ENCODE peak calls at places on chromosome 2, in nine cellular contexts. One of them, this sample, is unnamed.

GRCh38 chr2:159553727-159554126 is 62.6 kb downstream of the BAZ2B start:
- DNase-seq in pancreas: no peak
- DNase-seq in gastrocnemius medialis: no peak
- DNase-seq in AG04450: no peak
- DNase-seq in GM12865: no peak
- DNase-seq in left ventricle myocardium inferior: no peak
- DNase-seq in CD4-positive, CD25-positive, alpha-beta regulatory T cell: no peak
- DNase-seq in lung: no peak
- DNase-seq in fibroblast of the aortic adventitia: no peak
- DNase-seq in this sample: no peak

GRCh38 chr2:16487686-16488085 is 177.9 kb downstream of the CYRIA start:
- DNase-seq in pancreas: no peak
- DNase-seq in gastrocnemius medialis: no peak
- DNase-seq in AG04450: no peak
- DNase-seq in GM12865: peak; percentile 5
- DNase-seq in left ventricle myocardium inferior: no peak
- DNase-seq in CD4-positive, CD25-positive, alpha-beta regulatory T cell: no peak
- DNase-seq in lung: peak; percentile 38
- DNase-seq in fibroblast of the aortic adventitia: peak; percentile 1
- DNase-seq in this sample: peak; percentile 2

GRCh38 chr2:113974727-113975126 is 84.8 kb downstream of the ACTR3 start:
- DNase-seq in pancreas: no peak
- DNase-seq in gastrocnemius medialis: no peak
- DNase-seq in AG04450: no peak
- DNase-seq in GM12865: no peak
- DNase-seq in left ventricle myocardium inferior: no peak
- DNase-seq in CD4-positive, CD25-positive, alpha-beta regulatory T cell: no peak
- DNase-seq in lung: no peak
- DNase-seq in fibroblast of the aortic adventitia: no peak
- DNase-seq in this sample: no peak

GRCh38 chr2:221096651-221097567 is 475.2 kb downstream of the EPHA4 start:
- DNase-seq in pancreas: no peak
- DNase-seq in gastrocnemius medialis: no peak
- DNase-seq in AG04450: no peak
- DNase-seq in GM12865: no peak
- DNase-seq in left ventricle myocardium inferior: no peak
- DNase-seq in CD4-positive, CD25-positive, alpha-beta regulatory T cell: no peak
- DNase-seq in lung: no peak
- DNase-seq in fibroblast of the aortic adventitia: no peak
- DNase-seq in this sample: no peak

GRCh38 chr2:70988151-70988550 is 6.5 kb downstream of the TEX261 start:
- DNase-seq in pancreas: peak; percentile 62
- DNase-seq in gastrocnemius medialis: no peak
- DNase-seq in AG04450: no peak
- DNase-seq in GM12865: no peak
- DNase-seq in left ventricle myocardium inferior: peak; percentile 38
- DNase-seq in CD4-positive, CD25-positive, alpha-beta regulatory T cell: no peak
- DNase-seq in lung: no peak
- DNase-seq in fibroblast of the aortic adventitia: peak; percentile 30
- DNase-seq in this sample: no peak

GRCh38 chr2:207254526-207255464 is 89.0 kb upstream of the KLF7 start:
- DNase-seq in pancreas: no peak
- DNase-seq in gastrocnemius medialis: no peak
- DNase-seq in AG04450: no peak
- DNase-seq in GM12865: no peak
- DNase-seq in left ventricle myocardium inferior: no peak
- DNase-seq in CD4-positive, CD25-positive, alpha-beta regulatory T cell: no peak
- DNase-seq in lung: no peak
- DNase-seq in fibroblast of the aortic adventitia: peak; percentile 48
- DNase-seq in this sample: no peak

GRCh38 chr2:18599509-18600254 is 10.3 kb upstream of the NT5C1B start:
- DNase-seq in pancreas: no peak
- DNase-seq in gastrocnemius medialis: no peak
- DNase-seq in AG04450: no peak
- DNase-seq in GM12865: no peak
- DNase-seq in left ventricle myocardium inferior: no peak
- DNase-seq in CD4-positive, CD25-positive, alpha-beta regulatory T cell: no peak
- DNase-seq in lung: no peak
- DNase-seq in fibroblast of the aortic adventitia: peak; percentile 93
- DNase-seq in this sample: peak; percentile 13

GRCh38 chr2:23456881-23457760 is 72.1 kb downstream of the KLHL29 start:
- DNase-seq in pancreas: no peak
- DNase-seq in gastrocnemius medialis: no peak
- DNase-seq in AG04450: peak; percentile 15
- DNase-seq in GM12865: no peak
- DNase-seq in left ventricle myocardium inferior: no peak
- DNase-seq in CD4-positive, CD25-positive, alpha-beta regulatory T cell: no peak
- DNase-seq in lung: no peak
- DNase-seq in fibroblast of the aortic adventitia: peak; percentile 46
- DNase-seq in this sample: peak; percentile 20

GRCh38 chr2:16122556-16122955 is 182.2 kb downstream of the MYCN start:
- DNase-seq in pancreas: no peak
- DNase-seq in gastrocnemius medialis: no peak
- DNase-seq in AG04450: no peak
- DNase-seq in GM12865: no peak
- DNase-seq in left ventricle myocardium inferior: no peak
- DNase-seq in CD4-positive, CD25-positive, alpha-beta regulatory T cell: no peak
- DNase-seq in lung: no peak
- DNase-seq in fibroblast of the aortic adventitia: no peak
- DNase-seq in this sample: no peak

GRCh38 chr2:105783151-105783738 is 38.5 kb downstream of the NCK2 start:
- DNase-seq in pancreas: no peak
- DNase-seq in gastrocnemius medialis: no peak
- DNase-seq in AG04450: no peak
- DNase-seq in GM12865: no peak
- DNase-seq in left ventricle myocardium inferior: no peak
- DNase-seq in CD4-positive, CD25-positive, alpha-beta regulatory T cell: no peak
- DNase-seq in lung: no peak
- DNase-seq in fibroblast of the aortic adventitia: no peak
- DNase-seq in this sample: no peak

GRCh38 chr2:217491271-217491670 is 511.5 kb downstream of the TNS1 start:
- DNase-seq in pancreas: no peak
- DNase-seq in gastrocnemius medialis: no peak
- DNase-seq in AG04450: no peak
- DNase-seq in GM12865: no peak
- DNase-seq in left ventricle myocardium inferior: no peak
- DNase-seq in CD4-positive, CD25-positive, alpha-beta regulatory T cell: no peak
- DNase-seq in lung: no peak
- DNase-seq in fibroblast of the aortic adventitia: no peak
- DNase-seq in this sample: no peak

GRCh38 chr2:70686577-70687460 is 81.2 kb downstream of the ADD2 start:
- DNase-seq in pancreas: no peak
- DNase-seq in gastrocnemius medialis: peak; percentile 21
- DNase-seq in AG04450: no peak
- DNase-seq in GM12865: peak; percentile 41
- DNase-seq in left ventricle myocardium inferior: peak; percentile 20
- DNase-seq in CD4-positive, CD25-positive, alpha-beta regulatory T cell: no peak
- DNase-seq in lung: no peak
- DNase-seq in fibroblast of the aortic adventitia: peak; percentile 58
- DNase-seq in this sample: no peak

DNA sequence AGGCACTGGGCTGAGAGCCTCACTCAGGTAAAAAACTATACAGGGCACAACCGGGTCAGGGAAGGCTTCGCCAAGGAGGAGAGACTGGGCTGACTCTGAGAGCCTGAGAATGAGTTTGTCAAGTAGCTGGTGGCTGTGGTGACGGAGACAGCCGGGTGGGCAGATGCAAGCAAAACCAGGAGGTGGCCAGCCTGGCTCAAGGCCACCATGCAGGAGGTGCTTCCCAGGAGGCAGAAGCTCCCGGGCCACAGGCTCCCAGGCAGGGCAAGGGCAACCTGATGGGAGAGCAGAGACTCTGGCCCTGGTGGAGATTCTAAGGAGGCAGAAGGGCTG is 2.9 kb upstream of the INHBB start:
- DNase-seq in pancreas: no peak
- DNase-seq in gastrocnemius medialis: peak; percentile 33
- DNase-seq in AG04450: no peak
- DNase-seq in GM12865: no peak
- DNase-seq in left ventricle myocardium inferior: no peak
- DNase-seq in CD4-positive, CD25-positive, alpha-beta regulatory T cell: no peak
- DNase-seq in lung: no peak
- DNase-seq in fibroblast of the aortic adventitia: no peak
- DNase-seq in this sample: no peak
- H3K4me3 ChIP-seq in pancreas: no peak overlapping the region
- H3K4me3 ChIP-seq in gastrocnemius medialis: peak overlapping the region; percentile 58
- H3K4me3 ChIP-seq in AG04450: no peak overlapping the region
- H3K4me3 ChIP-seq in GM12865: no peak overlapping the region
- H3K4me3 ChIP-seq in left ventricle myocardium inferior: peak overlapping the region; percentile 68
- H3K4me3 ChIP-seq in CD4-positive, CD25-positive, alpha-beta regulatory T cell: no peak overlapping the region
- H3K4me3 ChIP-seq in lung: no peak overlapping the region
- H3K4me3 ChIP-seq in fibroblast of the aortic adventitia: no peak overlapping the region
- H3K4me3 ChIP-seq in this sample: no peak overlapping the region

DNA sequence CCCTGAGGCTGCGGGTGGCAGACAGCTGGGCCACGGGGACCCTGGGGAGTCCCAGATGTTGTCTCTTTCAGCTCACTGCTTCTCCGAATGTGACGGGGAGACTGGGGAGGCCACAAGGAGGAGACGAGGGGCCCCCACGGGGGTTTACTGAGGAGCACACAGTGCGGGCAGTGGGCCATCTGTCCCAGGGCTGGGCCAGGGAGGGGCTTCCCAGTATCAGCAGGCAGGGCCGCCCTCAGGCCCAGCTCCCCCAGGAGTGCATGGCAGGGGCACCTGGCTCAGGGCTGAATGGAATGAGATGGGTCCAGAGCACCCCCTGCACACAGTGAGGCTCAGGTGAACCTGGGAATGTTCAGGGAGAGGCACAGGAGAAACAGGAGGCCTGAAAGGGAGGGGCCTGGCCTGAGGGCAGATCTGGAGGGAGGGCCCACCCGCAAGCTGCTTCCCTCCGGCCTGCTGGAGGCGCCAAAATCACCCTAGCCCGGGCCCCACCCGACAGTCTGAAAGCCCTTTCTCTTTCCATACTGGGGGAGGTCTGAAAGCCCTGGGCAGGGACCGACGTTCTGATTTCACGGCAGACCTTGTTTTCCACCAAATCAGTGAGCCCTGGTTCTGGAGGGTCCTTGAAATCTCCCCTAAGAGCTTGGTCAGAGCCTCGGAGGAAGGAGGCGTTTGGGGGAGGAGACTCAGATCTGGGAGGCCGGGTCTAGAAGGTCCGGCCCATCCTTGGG is 35.5 kb upstream of the PTMA start:
- DNase-seq in pancreas: no peak
- DNase-seq in gastrocnemius medialis: no peak
- DNase-seq in AG04450: no peak
- DNase-seq in GM12865: peak; percentile 92
- DNase-seq in left ventricle myocardium inferior: no peak
- DNase-seq in CD4-positive, CD25-positive, alpha-beta regulatory T cell: no peak
- DNase-seq in lung: peak; percentile 74
- DNase-seq in fibroblast of the aortic adventitia: no peak
- DNase-seq in this sample: no peak
- H3K4me3 ChIP-seq in pancreas: no peak overlapping the region
- H3K4me3 ChIP-seq in gastrocnemius medialis: peak overlapping the region; percentile 23
- H3K4me3 ChIP-seq in AG04450: no peak overlapping the region
- H3K4me3 ChIP-seq in GM12865: peak overlapping the region; percentile 65
- H3K4me3 ChIP-seq in left ventricle myocardium inferior: peak overlapping the region; percentile 46
- H3K4me3 ChIP-seq in CD4-positive, CD25-positive, alpha-beta regulatory T cell: no peak overlapping the region
- H3K4me3 ChIP-seq in lung: no peak overlapping the region
- H3K4me3 ChIP-seq in fibroblast of the aortic adventitia: no peak overlapping the region
- H3K4me3 ChIP-seq in this sample: no peak overlapping the region

DNA sequence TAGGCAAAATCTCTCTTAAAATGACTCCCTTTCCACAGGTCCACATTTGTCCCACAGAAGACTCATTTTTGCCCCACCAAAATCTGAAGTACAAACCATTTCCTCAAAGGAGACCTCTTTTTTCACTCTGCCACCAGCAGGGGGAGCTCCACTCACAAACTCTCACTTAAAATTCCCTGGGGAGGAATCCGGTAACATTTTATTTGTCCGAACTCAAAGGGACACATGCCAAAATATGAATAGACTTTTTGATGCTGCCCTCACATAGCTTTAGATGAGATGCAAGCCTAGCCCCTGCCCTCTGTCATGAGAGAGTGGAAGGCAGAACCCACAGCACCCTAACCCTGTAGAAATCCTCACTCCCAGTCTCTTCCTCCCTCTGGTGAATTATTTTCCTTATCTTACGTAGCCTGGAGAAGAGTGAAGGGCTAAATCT is 57.1 kb downstream of the RMDN2 start:
- DNase-seq in pancreas: peak; percentile 53
- DNase-seq in gastrocnemius medialis: peak; percentile 45
- DNase-seq in AG04450: no peak
- DNase-seq in GM12865: peak; percentile 78
- DNase-seq in left ventricle myocardium inferior: peak; percentile 64
- DNase-seq in CD4-positive, CD25-positive, alpha-beta regulatory T cell: peak; percentile 24
- DNase-seq in lung: peak; percentile 73
- DNase-seq in fibroblast of the aortic adventitia: peak; percentile 85
- DNase-seq in this sample: no peak
- H3K4me3 ChIP-seq in pancreas: no peak overlapping the region
- H3K4me3 ChIP-seq in gastrocnemius medialis: no peak overlapping the region
- H3K4me3 ChIP-seq in AG04450: no peak overlapping the region
- H3K4me3 ChIP-seq in GM12865: no peak overlapping the region
- H3K4me3 ChIP-seq in left ventricle myocardium inferior: peak overlapping the region; percentile 52
- H3K4me3 ChIP-seq in CD4-positive, CD25-positive, alpha-beta regulatory T cell: no peak overlapping the region
- H3K4me3 ChIP-seq in lung: no peak overlapping the region
- H3K4me3 ChIP-seq in fibroblast of the aortic adventitia: peak overlapping the region; percentile 39
- H3K4me3 ChIP-seq in this sample: peak overlapping the region; percentile 21

GRCh38 chr2:42183775-42184174 is 14.6 kb downstream of the EML4 start:
- DNase-seq in pancreas: no peak
- DNase-seq in gastrocnemius medialis: no peak
- DNase-seq in AG04450: no peak
- DNase-seq in GM12865: peak; percentile 29
- DNase-seq in left ventricle myocardium inferior: no peak
- DNase-seq in CD4-positive, CD25-positive, alpha-beta regulatory T cell: no peak
- DNase-seq in lung: no peak
- DNase-seq in fibroblast of the aortic adventitia: no peak
- DNase-seq in this sample: no peak
- H3K4me3 ChIP-seq in pancreas: no peak overlapping the region
- H3K4me3 ChIP-seq in gastrocnemius medialis: no peak overlapping the region
- H3K4me3 ChIP-seq in AG04450: no peak overlapping the region
- H3K4me3 ChIP-seq in GM12865: no peak overlapping the region
- H3K4me3 ChIP-seq in left ventricle myocardium inferior: no peak overlapping the region
- H3K4me3 ChIP-seq in CD4-positive, CD25-positive, alpha-beta regulatory T cell: peak overlapping the region; percentile 49
- H3K4me3 ChIP-seq in lung: no peak overlapping the region
- H3K4me3 ChIP-seq in fibroblast of the aortic adventitia: no peak overlapping the region
- H3K4me3 ChIP-seq in this sample: no peak overlapping the region

DNA sequence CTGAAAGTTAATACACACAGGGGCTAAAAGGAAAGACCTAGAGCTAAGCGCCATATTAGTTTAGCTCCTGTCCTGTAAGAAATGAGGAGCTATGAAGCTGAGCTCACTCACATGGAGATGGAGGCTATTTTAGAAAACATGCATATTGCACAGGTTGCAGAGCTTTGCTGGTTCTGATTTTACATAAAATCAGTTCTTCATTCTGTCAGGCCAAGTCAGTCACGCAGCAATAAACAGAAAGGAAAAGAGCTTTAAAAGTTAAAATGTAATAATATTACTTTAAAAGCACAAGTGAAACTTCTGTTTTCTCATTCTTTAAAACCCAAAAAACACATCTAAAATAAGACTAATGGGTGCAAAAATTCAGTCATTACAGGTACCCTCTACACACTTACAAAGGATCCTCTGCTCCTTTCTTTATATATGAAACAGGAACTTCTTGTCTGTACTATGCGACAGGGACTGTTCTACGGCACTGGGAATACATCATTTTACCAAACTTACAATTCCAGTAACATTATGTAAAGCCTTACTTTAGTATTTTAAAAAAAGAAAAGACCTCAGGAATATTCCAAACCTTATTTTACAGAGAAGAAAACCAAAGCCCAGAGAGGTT is 113.8 kb downstream of the THADA start:
- DNase-seq in pancreas: no peak
- DNase-seq in gastrocnemius medialis: no peak
- DNase-seq in AG04450: no peak
- DNase-seq in GM12865: peak; percentile 51
- DNase-seq in left ventricle myocardium inferior: no peak
- DNase-seq in CD4-positive, CD25-positive, alpha-beta regulatory T cell: no peak
- DNase-seq in lung: no peak
- DNase-seq in fibroblast of the aortic adventitia: no peak
- DNase-seq in this sample: no peak
- H3K4me3 ChIP-seq in pancreas: no peak overlapping the region
- H3K4me3 ChIP-seq in gastrocnemius medialis: no peak overlapping the region
- H3K4me3 ChIP-seq in AG04450: no peak overlapping the region
- H3K4me3 ChIP-seq in GM12865: peak overlapping the region; percentile 32
- H3K4me3 ChIP-seq in left ventricle myocardium inferior: no peak overlapping the region
- H3K4me3 ChIP-seq in CD4-positive, CD25-positive, alpha-beta regulatory T cell: no peak overlapping the region
- H3K4me3 ChIP-seq in lung: no peak overlapping the region
- H3K4me3 ChIP-seq in fibroblast of the aortic adventitia: no peak overlapping the region
- H3K4me3 ChIP-seq in this sample: no peak overlapping the region

This sample was measured in skeletal muscle cell.